ENCODE peak calls at places on chromosomes 4 and X, in five cellular contexts. W, E, P, F and B are unnamed samples.

GRCh38 chr4:123600921-123601904 is 204.6 kb downstream of the SPRY1 start:
- DNase-seq in W (no peak), E (no peak), P (no peak), F (no peak), B (no peak)

GRCh38 chr4:174490356-174490969 is 31.8 kb downstream of the HPGD start:
- DNase-seq in W (no peak), E (no peak), P (peak; percentile 74), F (no peak), B (no peak)

GRCh38 chr4:148349153-148349552 is 93.1 kb downstream of the NR3C2 start:
- DNase-seq in W (no peak), E (no peak), P (no peak), F (no peak), B (no peak)

GRCh38 chrX:105752334-105752733 is 70.0 kb upstream of the NRK start:
- DNase-seq in W (no peak), E (no peak), P (no peak), F (no peak), B (no peak)

GRCh38 chr4:147865926-147866325 is 134.0 kb downstream of the ARHGAP10 start:
- DNase-seq in W (no peak), E (no peak), P (peak; percentile 43), F (no peak), B (no peak)

GRCh38 chr4:25563071-25563564 is 92.5 kb upstream of the SLC34A2 start:
- DNase-seq in W (no peak), E (no peak), P (no peak), F (no peak), B (no peak)

GRCh38 chr4:151691639-151692442 is 69.0 kb downstream of the GATB start:
- DNase-seq in W (no peak), E (no peak), P (peak; percentile 38), F (no peak), B (no peak)

GRCh38 chr4:37667197-37668100 is 18.7 kb downstream of the RELL1 start:
- DNase-seq in W (no peak), E (no peak), P (peak; percentile 51), F (no peak), B (no peak)

DNA sequence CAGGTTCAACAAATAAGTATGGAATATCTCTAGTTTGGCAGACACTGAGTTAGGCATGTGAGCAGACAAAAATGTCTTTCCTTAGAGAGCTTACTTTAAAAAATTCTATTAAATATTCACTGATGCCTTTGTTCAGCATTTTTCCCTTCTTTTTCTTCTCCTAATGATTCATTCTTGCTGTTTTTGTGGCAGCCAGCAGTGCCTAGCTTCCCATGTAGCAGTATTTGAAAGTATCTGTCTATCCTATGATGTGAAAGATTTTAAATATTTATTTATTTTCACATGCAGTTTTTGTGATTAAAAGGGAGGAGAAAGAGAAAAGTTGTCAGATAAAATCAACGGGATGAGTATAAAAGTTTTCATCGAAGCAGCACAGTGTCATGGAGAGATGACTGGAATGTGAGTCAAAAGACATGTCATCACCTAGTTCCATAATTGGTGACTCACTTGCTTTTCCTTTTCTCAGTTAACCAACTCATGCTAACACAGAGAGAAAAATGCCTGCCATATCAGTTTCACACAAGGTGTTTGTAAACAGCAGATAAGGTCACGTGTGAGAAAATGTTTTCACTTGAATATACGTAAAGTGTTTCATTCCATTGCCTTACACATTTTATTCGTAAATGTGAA is 69.8 kb downstream of the BMPR1B start:
- DNase-seq in W (no peak), E (no peak), P (peak; percentile 75), F (no peak), B (no peak)
- H3K4me3 ChIP-seq in W (no peak overlapping the region), E (no peak overlapping the region), P (peak overlapping the region; percentile 3), F (no peak overlapping the region), B (no peak overlapping the region)

GRCh38 chrX:292900-293897 is 12.0 kb downstream of the PLCXD1 start:
- DNase-seq in W (no peak), E (no peak), P (no peak), F (no peak), B (no peak)

GRCh38 chrX:291411-291901 is 10.3 kb downstream of the PLCXD1 start:
- DNase-seq in W (no peak), E (no peak), P (no peak), F (no peak), B (no peak)

GRCh38 chrX:290476-291166 is 9.4 kb downstream of the PLCXD1 start:
- DNase-seq in W (no peak), E (no peak), P (no peak), F (no peak), B (no peak)

GRCh38 chrX:298993-299392 is 17.8 kb downstream of the PLCXD1 start:
- DNase-seq in W (no peak), E (no peak), P (no peak), F (no peak), B (no peak)

DNA sequence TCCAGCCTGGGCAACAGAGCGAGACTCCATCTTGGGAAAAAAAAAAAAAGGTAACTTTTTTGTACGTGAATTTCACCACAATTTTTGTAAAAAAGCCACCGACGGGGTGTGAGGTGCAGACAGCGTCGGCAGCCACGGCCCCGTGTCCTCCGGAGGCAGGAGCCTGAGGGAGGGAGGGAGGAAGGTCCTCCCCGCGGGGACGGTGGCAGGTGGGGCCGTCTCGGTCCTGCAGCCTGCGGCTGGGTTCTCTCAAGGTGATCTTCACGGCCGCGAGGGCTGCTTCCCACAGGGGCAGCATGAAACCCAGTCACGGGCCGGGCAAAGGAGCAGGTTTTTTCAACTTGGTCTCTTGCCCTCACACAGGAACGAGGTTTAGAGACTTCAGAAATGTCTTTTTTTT is 14.0 kb downstream of the PLCXD1 start:
- DNase-seq in W (no peak), E (no peak), P (no peak), F (no peak), B (no peak)
- H3K4me3 ChIP-seq in W (no peak overlapping the region), E (no peak overlapping the region), P (no peak overlapping the region), F (no peak overlapping the region), B (no peak overlapping the region)

GRCh38 chrX:130091976-130092522 is 18.2 kb downstream of the ELF4 start:
- DNase-seq in W (no peak), E (peak; percentile 94), P (no peak), F (peak; percentile 87), B (peak; percentile 94)
- H3K4me3 ChIP-seq in W (no peak overlapping the region), E (peak overlapping the region; percentile 58), P (no peak overlapping the region), F (peak overlapping the region; percentile 64), B (peak overlapping the region; percentile 66)

DNA sequence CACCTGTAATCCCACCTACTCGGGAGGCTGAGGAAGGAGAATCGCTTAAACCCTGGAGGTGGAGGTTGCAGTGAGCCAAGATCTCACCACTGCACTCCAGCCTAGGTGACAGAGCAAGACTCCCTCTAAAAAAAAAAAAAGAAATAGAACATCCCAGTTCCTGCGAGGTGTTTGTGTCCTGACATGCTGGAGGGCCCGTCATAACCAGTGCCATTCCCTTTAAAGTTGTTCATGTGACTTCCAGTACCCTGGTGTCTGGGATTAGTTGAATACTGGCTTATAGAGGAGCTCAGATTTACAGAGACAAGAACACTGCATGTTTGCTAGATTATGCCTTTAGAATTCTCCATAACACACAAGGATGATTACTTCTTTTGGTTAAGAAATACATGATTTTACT is 37.6 kb upstream of the TADA2B start:
- DNase-seq in W (no peak), E (no peak), P (no peak), F (no peak), B (no peak)
- H3K4me3 ChIP-seq in W (no peak overlapping the region), E (no peak overlapping the region), P (no peak overlapping the region), F (no peak overlapping the region), B (no peak overlapping the region)